ENCODE peak calls at places on chromosome X, in nine cellular contexts. R is glutamatergic neuron, O is astrocyte of the spinal cord, Q is thoracic aorta, N is suprapubic skin, D is endothelial cell, T is colonic mucosa, P is kidney, J is keratinocyte. H is an unnamed sample.

GRCh38 chrX:47815901-47816845 is 20.5 kb upstream of the ZNF81 start:
- DNase-seq in T (peak), J (no peak), Q (no peak), N (no peak), P (no peak), R (no peak), O (no peak), D (no peak), H (no peak)

GRCh38 chrX:3094261-3094660 is 53.0 kb downstream of the ARSF start:
- DNase-seq in Q (no peak), J (peak), D (no peak), R (no peak), P (no peak), O (no peak), T (peak), N (no peak), H (no peak)

GRCh38 chrX:150364347-150365050 is 1.4 kb downstream of the MAMLD1 start:
- DNase-seq in J (no peak), O (peak), N (no peak), Q (no peak), R (peak), P (peak), T (peak), D (peak), H (no peak)

GRCh38 chrX:9597361-9598035 is 132.6 kb downstream of the TBL1X start:
- DNase-seq in D (no peak), Q (no peak), O (no peak), T (no peak), P (no peak), J (no peak), N (no peak), R (no peak), H (no peak)

GRCh38 chrX:69503228-69503834 is 795 bp upstream of the NALF2 start:
- DNase-seq in O (no peak), Q (no peak), J (no peak), T (no peak), N (no peak), P (no peak), R (peak), D (no peak), H (no peak)

GRCh38 chrX:6708041-6708440 is 173.1 kb upstream of the VCX3A start:
- DNase-seq in R (no peak), N (no peak), J (no peak), O (no peak), P (no peak), D (no peak), T (no peak), Q (no peak), H (no peak)

GRCh38 chrX:12975670-12975965 is 708 bp downstream of the TMSB4X start:
- DNase-seq in N (no peak), D (peak), Q (no peak), P (no peak), J (no peak), O (no peak), R (no peak), T (no peak), H (no peak)

GRCh38 chrX:132336172-132336571 is 116.9 kb upstream of the RAP2C start:
- DNase-seq in T (no peak), O (no peak), R (no peak), P (no peak), N (no peak), Q (no peak), D (no peak), J (no peak), H (no peak)

GRCh38 chrX:56729152-56729557 is at the start of gene NBDY:
- DNase-seq in Q (no peak), J (no peak), O (peak), T (peak), N (no peak), P (peak), R (peak), D (peak), H (peak)

GRCh38 chrX:144259054-144259453 is 375.2 kb downstream of the UBE2NL start:
- DNase-seq in D (no peak), P (no peak), J (no peak), Q (no peak), O (no peak), N (no peak), R (no peak), T (no peak), H (no peak)

GRCh38 chrX:40094900-40095587 is 2.7 kb downstream of the BCOR start:
- DNase-seq in O (no peak), R (no peak), J (no peak), N (no peak), D (no peak), P (no peak), Q (no peak), T (no peak), H (no peak)

GRCh38 chrX:132694331-132694823 is 205.5 kb upstream of the MBNL3 start:
- DNase-seq in J (no peak), O (no peak), P (no peak), N (no peak), R (no peak), T (no peak), Q (no peak), D (no peak), H (no peak)

GRCh38 chrX:108126661-108127060 is 35.1 kb downstream of the ATG4A start:
- DNase-seq in P (no peak), N (no peak), O (no peak), Q (no peak), R (no peak), D (no peak), J (no peak), T (no peak), H (no peak)

GRCh38 chrX:920234-920799 is 289.7 kb downstream of the SHOX start:
- DNase-seq in N (no peak), Q (no peak), R (peak), O (no peak), J (no peak), T (no peak), P (no peak), D (no peak), H (no peak)

GRCh38 chrX:24515447-24515846 is 50.4 kb downstream of the PDK3 start:
- DNase-seq in T (no peak), N (no peak), O (peak), R (no peak), Q (no peak), J (no peak), D (no peak), P (no peak), H (no peak)

GRCh38 chrX:101262590-101262989 is 28.5 kb downstream of the TAF7L start:
- DNase-seq in J (no peak), R (no peak), N (no peak), D (no peak), P (no peak), T (no peak), O (no peak), Q (no peak), H (no peak)

GRCh38 chrX:1462596-1463251 is 10.0 kb upstream of the ASMTL start:
- DNase-seq in P (peak), D (no peak), R (no peak), N (peak), T (no peak), O (peak), J (no peak), Q (no peak), H (peak)

GRCh38 chrX:44828008-44828605 is 15.7 kb upstream of the DUSP21 start:
- DNase-seq in T (no peak), N (no peak), D (no peak), P (no peak), J (peak), O (peak), Q (no peak), R (no peak), H (no peak)

GRCh38 chrX:2710041-2710471 is 19.0 kb downstream of the CD99 start:
- DNase-seq in R (no peak), P (no peak), T (no peak), Q (no peak), J (peak), O (peak), D (no peak), N (peak), H (no peak)

GRCh38 chrX:109656774-109657173 is 31.8 kb upstream of the KCNE5 start:
- DNase-seq in D (no peak), R (no peak), O (no peak), T (no peak), N (no peak), Q (no peak), P (no peak), J (no peak), H (no peak)

GRCh38 chrX:108091878-108092291 is 307 bp downstream of the ATG4A start:
- DNase-seq in D (no peak), O (no peak), R (no peak), Q (no peak), J (no peak), N (no peak), P (no peak), T (no peak), H (no peak)

GRCh38 chrX:153032397-153033118 is 23.7 kb upstream of the PNMA3 start:
- DNase-seq in P (peak), N (peak), O (peak), D (peak), J (no peak), R (peak), Q (no peak), T (peak), H (no peak)

GRCh38 chrX:63657821-63658220 is 127.2 kb downstream of the ARHGEF9 start:
- DNase-seq in Q (peak), T (no peak), J (no peak), R (no peak), N (no peak), D (no peak), O (peak), P (no peak), H (no peak)

GRCh38 chrX:65588795-65589194 is 54.2 kb upstream of the LAS1L start:
- DNase-seq in D (no peak), O (no peak), N (no peak), J (no peak), Q (no peak), P (no peak), R (no peak), T (no peak), H (no peak)

GRCh38 chrX:11364835-11365234 is 71.6 kb downstream of the AMELX start:
- DNase-seq in R (no peak), P (no peak), O (no peak), N (no peak), Q (no peak), T (no peak), J (no peak), D (no peak), H (no peak)

GRCh38 chrX:137427813-137428212 is 138.1 kb upstream of the ZIC3 start:
- DNase-seq in J (no peak), D (no peak), P (no peak), T (no peak), N (no peak), R (peak), Q (no peak), O (peak), H (no peak)
- TF ChIP-seq CTCF in J (no peak), D (no peak), P (no peak), T (no peak), N (no peak), R (no peak), Q (no peak), O (no peak), H (no peak)

DNA sequence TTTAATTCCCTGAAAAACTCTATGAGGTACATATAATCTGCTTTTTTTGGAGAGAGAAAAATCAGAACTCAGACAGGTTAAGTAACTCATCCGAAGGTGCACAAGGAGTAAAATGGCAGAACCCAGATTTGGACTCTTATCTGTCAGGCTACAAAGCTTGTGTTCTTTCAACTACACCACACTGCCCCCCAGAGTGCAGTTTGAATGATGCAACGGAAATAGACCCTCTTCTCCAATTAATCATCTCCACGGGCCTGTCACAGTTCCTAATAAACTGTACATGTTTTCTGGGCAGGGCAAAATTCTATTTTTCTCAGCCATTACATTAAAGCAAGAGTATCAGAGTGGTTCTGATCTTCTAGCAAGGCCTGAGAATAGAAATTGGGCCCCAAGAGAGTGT is 35.3 kb upstream of the DCX start:
- DNase-seq in D (peak), O (no peak), T (peak), N (no peak), J (no peak), Q (no peak), R (peak), P (no peak), H (no peak)
- TF ChIP-seq CTCF in D (no peak), O (no peak), T (no peak), N (no peak), J (peak), Q (no peak), R (peak), P (peak), H (peak)

GRCh38 chrX:148940411-148940996 is 440.1 kb downstream of the AFF2 start:
- DNase-seq in O (peak), J (no peak), P (no peak), T (no peak), D (no peak), R (no peak), N (no peak), Q (no peak), H (no peak)

GRCh38 chrX:148947399-148948025 is 447.1 kb downstream of the AFF2 start:
- DNase-seq in R (no peak), Q (no peak), P (no peak), O (no peak), D (no peak), T (no peak), J (no peak), N (no peak), H (no peak)

GRCh38 chrX:148938348-148938747 is 437.9 kb downstream of the AFF2 start:
- DNase-seq in T (no peak), O (no peak), R (no peak), J (no peak), D (no peak), N (no peak), Q (no peak), P (no peak), H (no peak)

GRCh38 chrX:148942754-148943153 is 442.3 kb downstream of the AFF2 start:
- DNase-seq in D (no peak), T (no peak), N (no peak), Q (no peak), P (no peak), R (no peak), O (no peak), J (no peak), H (no peak)
- TF ChIP-seq CTCF in D (no peak), T (no peak), N (no peak), Q (no peak), P (no peak), R (no peak), O (no peak), J (no peak), H (no peak)

GRCh38 chrX:74510401-74510800 is 89.1 kb downstream of the SLC16A2 start:
- DNase-seq in D (no peak), P (no peak), Q (no peak), N (no peak), R (no peak), J (no peak), T (no peak), O (no peak), H (no peak)

GRCh38 chrX:74509989-74510388 is 88.7 kb downstream of the SLC16A2 start:
- DNase-seq in R (no peak), P (no peak), O (no peak), N (no peak), Q (no peak), T (no peak), D (no peak), J (no peak), H (no peak)

GRCh38 chrX:74506310-74507115 is 85.2 kb downstream of the SLC16A2 start:
- DNase-seq in N (no peak), R (no peak), T (no peak), Q (no peak), O (no peak), P (no peak), J (no peak), D (no peak), H (no peak)

GRCh38 chrX:74500555-74500954 is 79.3 kb downstream of the SLC16A2 start:
- DNase-seq in R (no peak), Q (no peak), O (no peak), T (no peak), P (no peak), D (no peak), N (no peak), J (no peak), H (no peak)

GRCh38 chrX:74505437-74505836 is 84.1 kb downstream of the SLC16A2 start:
- DNase-seq in N (no peak), D (no peak), R (peak), Q (no peak), J (no peak), O (no peak), P (no peak), T (no peak), H (no peak)
- TF ChIP-seq CTCF in N (no peak), D (no peak), R (no peak), Q (no peak), J (no peak), O (no peak), P (no peak), T (no peak), H (no peak)

GRCh38 chrX:139932901-139933796 is at the start of gene ATP11C:
- DNase-seq in T (peak), R (peak), D (peak), J (peak), Q (peak), N (peak), O (peak), P (peak), H (peak)
- TF ChIP-seq CTCF in T (no peak), R (no peak), D (no peak), J (peak), Q (no peak), N (no peak), O (peak), P (no peak), H (peak)